ENCODE peak calls at places on chromosomes 4 and X, in seven cellular contexts. X, O, J, L, Z, E and H are unnamed samples.

GRCh38 chr4:81508786-81509574 is 37.3 kb upstream of the RASGEF1B start:
- ATAC-seq in X (no peak), O (peak; percentile 34), J (no peak), L (no peak), Z (no peak), E (no peak), H (peak; percentile 62)

GRCh38 chr4:154472870-154473269 is 18.7 kb downstream of the DCHS2 start:
- ATAC-seq in X (no peak), O (no peak), J (no peak), L (no peak), Z (no peak), E (no peak), H (no peak)

GRCh38 chr4:148289740-148290139 is 152.5 kb downstream of the NR3C2 start:
- ATAC-seq in X (no peak), O (no peak), J (no peak), L (no peak), Z (no peak), E (no peak), H (no peak)

GRCh38 chrX:1679238-1679637 is 64.4 kb downstream of the ASMT start:
- ATAC-seq in X (peak; percentile 58), O (peak; percentile 66), J (no peak), L (no peak), Z (peak; percentile 81), E (no peak), H (peak; percentile 99)

GRCh38 chr4:2095236-2096072 is 36.3 kb downstream of the NAT8L start:
- ATAC-seq in X (no peak), O (no peak), J (no peak), L (no peak), Z (no peak), E (no peak), H (no peak)

GRCh38 chr4:38119663-38120374 is 159.6 kb downstream of the PTTG2 start:
- ATAC-seq in X (no peak), O (no peak), J (no peak), L (peak; percentile 78), Z (no peak), E (peak; percentile 84), H (no peak)

GRCh38 chr4:20403317-20403716 is 151.6 kb downstream of the SLIT2 start:
- ATAC-seq in X (no peak), O (no peak), J (no peak), L (no peak), Z (no peak), E (peak; percentile 20), H (no peak)

GRCh38 chr4:168409089-168409801 is 71.0 kb downstream of the DDX60L start:
- ATAC-seq in X (no peak), O (no peak), J (no peak), L (peak; percentile 93), Z (no peak), E (peak; percentile 74), H (no peak)

GRCh38 chrX:45584717-45585116 is 384.0 kb upstream of the DIPK2B start:
- ATAC-seq in X (no peak), O (no peak), J (no peak), L (no peak), Z (no peak), E (no peak), H (no peak)

GRCh38 chrX:113222305-113222704 is 381.7 kb upstream of the AMOT start:
- ATAC-seq in X (no peak), O (no peak), J (no peak), L (no peak), Z (no peak), E (no peak), H (no peak)

GRCh38 chr4:173418636-173419035 is 19.7 kb upstream of the SCRG1 start:
- ATAC-seq in X (no peak), O (no peak), J (no peak), L (no peak), Z (no peak), E (no peak), H (no peak)

GRCh38 chr4:147461161-147461560 is 19.7 kb upstream of the EDNRA start:
- ATAC-seq in X (no peak), O (no peak), J (no peak), L (no peak), Z (no peak), E (no peak), H (no peak)

GRCh38 chr4:168831585-168831918 is 178.5 kb downstream of the CBR4 start:
- ATAC-seq in X (no peak), O (no peak), J (no peak), L (no peak), Z (peak; percentile 10), E (peak; percentile 19), H (peak; percentile 38)

GRCh38 chrX:96615448-96615847 is 69.2 kb upstream of the DIAPH2 start:
- ATAC-seq in X (no peak), O (no peak), J (no peak), L (no peak), Z (no peak), E (no peak), H (no peak)

GRCh38 chr4:98448923-98449322 is 187.7 kb downstream of the RAP1GDS1 start:
- ATAC-seq in X (peak; percentile 38), O (no peak), J (no peak), L (no peak), Z (peak; percentile 26), E (no peak), H (no peak)

GRCh38 chr4:139878050-139878449 is 212.4 kb downstream of the MGST2 start:
- ATAC-seq in X (no peak), O (no peak), J (no peak), L (no peak), Z (no peak), E (no peak), H (no peak)

GRCh38 chr4:105265689-105266088 is 119.0 kb downstream of the TET2 start:
- ATAC-seq in X (no peak), O (no peak), J (no peak), L (no peak), Z (no peak), E (no peak), H (no peak)

GRCh38 chr4:3257125-3257690 is 8.2 kb downstream of the MSANTD1 start:
- ATAC-seq in X (no peak), O (no peak), J (no peak), L (no peak), Z (no peak), E (no peak), H (no peak)

GRCh38 chr4:89496851-89497250 is 189.3 kb upstream of the GPRIN3 start:
- ATAC-seq in X (no peak), O (no peak), J (no peak), L (no peak), Z (no peak), E (no peak), H (no peak)

GRCh38 chr4:80171656-80172055 is 25.6 kb upstream of the PRDM8 start:
- ATAC-seq in X (peak; percentile 47), O (no peak), J (no peak), L (no peak), Z (peak; percentile 19), E (no peak), H (peak; percentile 34)

GRCh38 chr4:97994765-97995465 is 148.4 kb downstream of the STPG2 start:
- ATAC-seq in X (no peak), O (no peak), J (no peak), L (no peak), Z (no peak), E (no peak), H (no peak)

GRCh38 chr4:53545942-53546581 is 45.2 kb downstream of the LNX1 start:
- ATAC-seq in X (no peak), O (no peak), J (no peak), L (no peak), Z (no peak), E (no peak), H (no peak)

GRCh38 chrX:102113367-102113766 is 12.1 kb upstream of the TCEAL2 start:
- ATAC-seq in X (no peak), O (no peak), J (no peak), L (no peak), Z (no peak), E (no peak), H (no peak)

GRCh38 chr4:70236125-70236524 is 6.3 kb upstream of the CSN3 start:
- ATAC-seq in X (no peak), O (no peak), J (no peak), L (no peak), Z (no peak), E (no peak), H (no peak)

GRCh38 chrX:67723580-67724351 is 179.9 kb downstream of the AR start:
- ATAC-seq in X (no peak), O (no peak), J (no peak), L (no peak), Z (no peak), E (peak; percentile 18), H (no peak)

GRCh38 chr4:73520821-73521220 is 39.3 kb downstream of the AFM start:
- ATAC-seq in X (no peak), O (no peak), J (no peak), L (no peak), Z (no peak), E (no peak), H (no peak)

GRCh38 chr4:61443813-61444510 is 243.8 kb downstream of the ADGRL3 start:
- ATAC-seq in X (no peak), O (no peak), J (no peak), L (no peak), Z (no peak), E (no peak), H (no peak)

GRCh38 chr4:5460106-5460801 is 248.1 kb downstream of the EVC2 start:
- ATAC-seq in X (no peak), O (no peak), J (no peak), L (no peak), Z (no peak), E (peak; percentile 24), H (no peak)

GRCh38 chr4:102817613-102818268 is 9.6 kb downstream of the UBE2D3 start:
- ATAC-seq in X (no peak), O (no peak), J (no peak), L (peak; percentile 30), Z (no peak), E (no peak), H (peak; percentile 43)

GRCh38 chr4:37645736-37646135 is 40.4 kb downstream of the RELL1 start:
- ATAC-seq in X (no peak), O (no peak), J (no peak), L (no peak), Z (no peak), E (no peak), H (no peak)

GRCh38 chr4:62953752-62954151 is 1455.5 kb downstream of the TECRL start:
- ATAC-seq in X (no peak), O (no peak), J (no peak), L (no peak), Z (no peak), E (no peak), H (no peak)

GRCh38 chr4:143692241-143692640 is 8.2 kb downstream of the FREM3 start:
- ATAC-seq in X (no peak), O (no peak), J (no peak), L (no peak), Z (no peak), E (no peak), H (no peak)

GRCh38 chr4:38921151-38921550 is 53.5 kb downstream of the FAM114A1 start:
- ATAC-seq in X (no peak), O (no peak), J (no peak), L (no peak), Z (no peak), E (no peak), H (no peak)

GRCh38 chrX:148459343-148459742 is 41.1 kb upstream of the AFF2 start:
- ATAC-seq in X (no peak), O (no peak), J (no peak), L (no peak), Z (no peak), E (no peak), H (no peak)

GRCh38 chrX:125203379-125203736 is 116.3 kb upstream of the TEX13C start:
- ATAC-seq in X (no peak), O (no peak), J (no peak), L (no peak), Z (no peak), E (no peak), H (no peak)